ENCODE peak calls at places on chromosomes 13 and 19, in eight cellular contexts. J is colonic mucosa, H is breast epithelium, O is astrocyte of the spinal cord, U is heart left ventricle, E is cardiac muscle cell, F is NT2/D1, P is HepG2. Y is an unnamed sample.

GRCh38 chr13:94312511-94313191 is 166.8 kb downstream of the DCT start:
- DNase-seq in P (no peak), F (peak; percentile 25), U (no peak), J (no peak), H (no peak), E (no peak), O (no peak), Y (no peak)

GRCh38 chr19:10112895-10113591 is 1.6 kb downstream of the P2RY11 start:
- DNase-seq in J (peak; percentile 69), F (no peak), P (peak; percentile 47), E (peak; percentile 56), H (no peak), O (no peak), U (no peak), Y (no peak)

GRCh38 chr13:78787189-78787588 is 128.2 kb upstream of the OBI1 start:
- DNase-seq in J (no peak), U (no peak), P (no peak), H (no peak), E (peak; percentile 13), F (no peak), O (peak; percentile 22), Y (no peak)

GRCh38 chr13:110915874-110916670 is 1.2 kb upstream of the ANKRD10 start:
- DNase-seq in F (no peak), J (no peak), U (no peak), H (no peak), O (peak; percentile 57), E (peak; percentile 80), P (peak; percentile 49), Y (no peak)

GRCh38 chr19:23762884-23763711 is 4.4 kb upstream of the ZNF681 start:
- DNase-seq in P (no peak), H (peak; percentile 91), J (peak; percentile 96), U (peak; percentile 86), O (peak; percentile 57), F (no peak), E (peak; percentile 72), Y (no peak)

GRCh38 chr19:43699506-43700367 is 16.1 kb upstream of the IRGC start:
- DNase-seq in F (peak; percentile 23), U (peak; percentile 46), E (peak; percentile 46), O (peak; percentile 43), P (no peak), H (no peak), J (peak; percentile 51), Y (no peak)

GRCh38 chr13:82713681-82714405 is 1168.4 kb downstream of the SLITRK1 start:
- DNase-seq in H (no peak), E (peak; percentile 8), F (no peak), J (no peak), U (no peak), P (no peak), O (peak; percentile 22), Y (no peak)

GRCh38 chr13:101424381-101425155 is 8.3 kb upstream of the NALCN start:
- DNase-seq in U (no peak), P (peak; percentile 17), F (no peak), E (peak; percentile 2), H (no peak), J (no peak), O (peak; percentile 36), Y (no peak)

GRCh38 chr19:45468159-45468651 is 409 bp downstream of the FOSB start:
- DNase-seq in F (no peak), J (peak; percentile 49), U (peak; percentile 35), H (no peak), E (peak; percentile 53), P (no peak), O (no peak), Y (no peak)

GRCh38 chr13:110434629-110435028 is 126.9 kb downstream of the RAB20 start:
- DNase-seq in U (no peak), O (no peak), E (no peak), F (no peak), P (no peak), J (no peak), H (no peak), Y (no peak)

GRCh38 chr13:114064516-114065140 is 67.8 kb downstream of the RASA3 start:
- DNase-seq in F (no peak), U (no peak), O (peak; percentile 51), P (no peak), H (no peak), E (peak; percentile 60), J (no peak), Y (no peak)

DNA sequence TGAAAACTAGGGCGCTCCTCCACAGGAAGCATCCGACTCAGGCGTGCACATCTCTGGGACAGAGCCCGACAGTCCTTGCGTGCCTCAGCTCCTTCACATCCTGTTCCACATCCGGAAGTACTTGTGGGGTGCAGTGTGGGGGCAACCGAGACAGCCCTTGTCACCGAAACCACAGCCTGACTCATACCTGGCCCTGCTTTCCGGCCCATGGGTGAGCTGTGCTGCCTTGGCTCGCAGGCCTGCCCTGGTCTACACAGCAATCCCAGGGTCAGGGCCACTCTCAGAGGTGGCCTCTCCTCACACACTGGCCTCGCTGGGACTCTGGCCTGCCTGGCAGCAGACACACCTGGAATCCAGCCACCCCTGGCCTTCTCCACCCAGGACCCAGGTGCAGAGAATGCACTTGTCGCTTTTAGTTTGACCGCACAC is 100.4 kb downstream of the STK24 start:
- DNase-seq in E (peak; percentile 82), F (no peak), U (peak; percentile 43), H (no peak), J (no peak), O (peak; percentile 87), P (no peak), Y (peak; percentile 66)
- H3K4me3 ChIP-seq in E (no peak overlapping the region), F (no peak overlapping the region), U (no peak overlapping the region), H (no peak overlapping the region), J (no peak overlapping the region), O (no peak overlapping the region), P (no peak overlapping the region), Y (no peak overlapping the region)

GRCh38 chr19:35000338-35000646 is 169 bp downstream of the GRAMD1A start:
- DNase-seq in U (no peak), P (no peak), F (no peak), J (no peak), H (no peak), O (no peak), E (no peak), Y (no peak)

GRCh38 chr19:35004517-35005255 is 4.6 kb downstream of the GRAMD1A start:
- DNase-seq in H (no peak), P (no peak), U (no peak), J (no peak), O (no peak), F (no peak), E (no peak), Y (no peak)

GRCh38 chr19:35000647-35001501 is 751 bp downstream of the GRAMD1A start:
- DNase-seq in U (no peak), P (peak; percentile 59), F (no peak), O (peak; percentile 47), E (peak; percentile 45), H (no peak), J (peak; percentile 50), Y (peak; percentile 4)

GRCh38 chr19:34999498-35000337 is at the start of gene GRAMD1A:
- DNase-seq in P (peak; percentile 81), U (peak; percentile 93), J (peak; percentile 90), O (peak; percentile 91), H (peak; percentile 88), E (peak; percentile 94), F (peak; percentile 69), Y (peak; percentile 13)

DNA sequence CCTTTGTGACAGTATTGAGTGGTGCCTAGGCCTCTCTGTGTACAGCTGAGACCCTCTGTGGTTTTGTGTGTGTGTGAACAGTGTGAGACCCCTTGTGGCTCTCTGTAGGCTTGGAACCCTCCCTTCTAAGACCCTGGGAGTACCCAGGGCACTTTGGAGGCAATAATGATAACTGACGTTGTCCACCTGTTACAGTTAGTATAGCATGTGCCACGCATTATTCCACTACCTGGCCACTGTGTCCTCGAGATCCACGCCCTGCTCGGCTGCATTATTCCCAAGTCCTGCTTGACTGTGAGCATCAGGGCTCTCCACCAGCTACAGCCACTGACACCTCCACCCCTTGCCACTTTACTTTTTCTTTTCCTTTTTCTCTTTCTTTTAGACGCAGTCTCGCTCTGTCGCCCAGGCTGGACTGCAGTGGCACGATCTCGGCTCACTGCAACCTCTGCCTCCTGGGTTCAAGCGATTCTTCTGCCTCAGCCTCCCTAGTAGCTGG is 2.0 kb downstream of the GRAMD1A start:
- DNase-seq in H (no peak), J (no peak), F (no peak), E (no peak), P (no peak), O (no peak), U (no peak), Y (no peak)
- H3K4me3 ChIP-seq in H (no peak overlapping the region), J (no peak overlapping the region), F (no peak overlapping the region), E (no peak overlapping the region), P (peak overlapping the region; percentile 81), O (no peak overlapping the region), U (peak overlapping the region; percentile 90), Y (no peak overlapping the region)

GRCh38 chr19:294341-294818 is 3.2 kb upstream of the PLPP2 start:
- DNase-seq in O (no peak), P (no peak), J (no peak), E (no peak), F (no peak), U (no peak), H (peak; percentile 46), Y (no peak)

GRCh38 chr19:296476-297225 is 5.4 kb upstream of the PLPP2 start:
- DNase-seq in H (no peak), P (no peak), J (no peak), U (no peak), O (no peak), F (no peak), E (no peak), Y (no peak)

GRCh38 chr19:293436-294110 is 2.4 kb upstream of the PLPP2 start:
- DNase-seq in P (no peak), U (no peak), E (no peak), J (no peak), H (peak; percentile 51), F (no peak), O (no peak), Y (no peak)

GRCh38 chr19:295687-296370 is 4.6 kb upstream of the PLPP2 start:
- DNase-seq in F (no peak), P (no peak), E (no peak), O (no peak), J (no peak), U (no peak), H (peak; percentile 44), Y (no peak)

DNA sequence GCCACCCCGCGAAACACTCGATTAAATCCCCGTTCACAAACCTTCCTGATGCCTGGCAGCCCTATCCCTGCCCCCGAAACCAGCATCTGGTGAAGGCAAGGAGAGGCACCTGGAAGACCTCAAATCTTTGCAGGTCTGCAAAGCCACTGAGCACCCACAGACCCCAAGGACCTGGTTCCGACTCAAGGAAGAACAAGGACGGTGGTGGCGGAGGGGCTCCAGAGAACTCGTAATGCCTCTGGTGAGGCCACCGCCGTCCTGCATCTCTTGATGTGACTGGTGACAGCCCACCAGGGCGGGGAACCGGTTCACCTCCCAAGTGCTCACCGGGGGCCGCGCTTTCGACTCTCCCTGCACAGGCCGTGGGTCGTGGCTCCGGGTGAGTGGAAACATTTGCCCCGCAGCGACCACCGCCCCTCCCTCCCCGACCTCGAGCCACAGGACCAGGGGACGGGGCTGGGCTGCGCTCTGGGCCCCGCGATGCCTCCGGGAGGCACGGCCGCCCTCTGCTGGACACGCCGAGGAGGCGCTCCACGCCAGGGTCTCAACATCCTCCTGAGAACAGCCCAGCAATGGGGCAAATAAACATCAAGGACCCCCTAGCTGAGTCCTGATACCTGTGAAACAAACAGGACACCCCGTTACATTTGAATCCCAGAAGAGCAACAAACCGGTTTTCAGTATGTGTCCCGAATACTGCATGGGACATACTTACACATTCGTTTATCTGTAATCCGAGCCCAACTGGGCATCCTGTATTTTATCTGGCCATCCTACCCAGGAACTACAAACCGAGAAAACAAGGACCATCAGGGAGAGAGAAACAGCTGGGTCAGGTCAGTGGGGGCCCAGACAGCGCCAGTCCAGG is 3.9 kb upstream of the PLPP2 start:
- DNase-seq in E (peak; percentile 32), H (peak; percentile 62), O (no peak), J (peak; percentile 42), U (no peak), P (no peak), F (no peak), Y (no peak)
- H3K4me3 ChIP-seq in E (no peak overlapping the region), H (no peak overlapping the region), O (no peak overlapping the region), J (no peak overlapping the region), U (peak overlapping the region; percentile 22), P (no peak overlapping the region), F (peak overlapping the region; percentile 12), Y (no peak overlapping the region)

GRCh38 chr13:21123956-21124355 is 52.4 kb downstream of the SKA3 start:
- DNase-seq in O (no peak), P (no peak), E (no peak), U (no peak), J (no peak), H (no peak), F (peak; percentile 27), Y (no peak)
- H3K4me3 ChIP-seq in O (no peak overlapping the region), P (no peak overlapping the region), E (no peak overlapping the region), U (no peak overlapping the region), J (no peak overlapping the region), H (no peak overlapping the region), F (no peak overlapping the region), Y (no peak overlapping the region)

Y was measured in keratinocyte.